ENCODE peak calls at places on chromosomes 12 and 14, in six cellular contexts. J, D, N, G, P and W are unnamed samples.
A peak's percentile ranks its signal among the peaks of the same experiment; 100 is the strongest.

GRCh38 chr12:130714591-130715149 is 1.4 kb downstream of the RIMBP2 start:
- DNase-seq in P (peak; percentile 71), J (no peak), N (no peak), G (no peak), D (no peak), W (no peak)

GRCh38 chr12:127401005-127401404 is 866.0 kb upstream of the TMEM132C start:
- DNase-seq in G (no peak), J (no peak), N (no peak), D (peak; percentile 69), P (no peak), W (no peak)

GRCh38 chr12:126663304-126664094 is 1598.3 kb downstream of the AACS start:
- DNase-seq in N (no peak), G (no peak), P (peak; percentile 83), D (peak; percentile 14), J (no peak), W (no peak)

GRCh38 chr12:43102506-43103269 is 449.3 kb downstream of the ADAMTS20 start:
- DNase-seq in N (no peak), D (no peak), J (no peak), P (no peak), G (no peak), W (no peak)

GRCh38 chr12:124369901-124370378 is 75.0 kb downstream of the RFLNA start:
- DNase-seq in N (no peak), P (no peak), J (no peak), G (no peak), D (no peak), W (no peak)

GRCh38 chr12:112664569-112664968 is 127.0 kb upstream of the RPH3A start:
- DNase-seq in D (peak; percentile 6), N (no peak), P (peak; percentile 85), J (no peak), G (no peak), W (no peak)

GRCh38 chr12:106118-106561 is 39.6 kb downstream of the IQSEC3 start:
- DNase-seq in D (peak; percentile 7), J (no peak), G (no peak), P (peak; percentile 91), N (no peak), W (peak; percentile 11)

GRCh38 chr12:97781342-97781741 is 318.7 kb downstream of the RMST start:
- DNase-seq in P (no peak), D (no peak), G (no peak), J (no peak), N (no peak), W (no peak)

GRCh38 chr12:15772405-15773018 is 16.7 kb downstream of the EPS8 start:
- DNase-seq in G (no peak), N (no peak), J (no peak), D (peak; percentile 55), P (no peak), W (no peak)

GRCh38 chr14:59869381-59870255 is 958 bp downstream of the RTN1 start:
- DNase-seq in J (peak; percentile 44), P (peak; percentile 71), N (peak; percentile 47), D (peak; percentile 4), G (no peak), W (no peak)

GRCh38 chr12:57521475-57522018 is 1.1 kb upstream of the MBD6 start:
- DNase-seq in N (peak; percentile 69), G (no peak), D (peak; percentile 56), J (peak; percentile 63), P (peak; percentile 88), W (no peak)

GRCh38 chr12:120470150-120470817 is 736 bp upstream of the SRSF9 start:
- DNase-seq in N (no peak), J (no peak), P (no peak), G (no peak), D (peak; percentile 56), W (no peak)

GRCh38 chr14:76701981-76702380 is 59.3 kb upstream of the VASH1 start:
- DNase-seq in G (no peak), P (peak; percentile 11), N (peak; percentile 79), J (no peak), D (no peak), W (peak; percentile 91)

GRCh38 chr14:100872241-100872640 is 31.3 kb downstream of the RTL1 start:
- DNase-seq in G (no peak), J (no peak), P (no peak), D (peak; percentile 74), N (no peak), W (peak; percentile 6)

GRCh38 chr12:79001404-79001803 is 136.8 kb downstream of the SYT1 start:
- DNase-seq in D (no peak), N (no peak), P (no peak), J (no peak), G (no peak), W (no peak)

GRCh38 chr12:124861492-124861891 is 2.2 kb downstream of the SCARB1 start:
- DNase-seq in N (peak; percentile 76), P (peak; percentile 77), D (peak; percentile 18), G (peak; percentile 35), J (no peak), W (peak; percentile 90)

GRCh38 chr12:47186246-47186645 is 106.5 kb upstream of the AMIGO2 start:
- DNase-seq in J (no peak), G (no peak), P (no peak), D (no peak), N (no peak), W (no peak)

GRCh38 chr12:106113042-106113441 is 25.7 kb downstream of the NUAK1 start:
- DNase-seq in P (no peak), G (no peak), D (peak; percentile 93), N (no peak), J (no peak), W (no peak)

GRCh38 chr12:121452356-121453021 is 52.6 kb downstream of the RNF34 start:
- DNase-seq in N (no peak), D (peak; percentile 77), G (no peak), P (peak; percentile 47), J (peak; percentile 68), W (no peak)

GRCh38 chr12:114407566-114408411 is 1.8 kb upstream of the TBX5 start:
- DNase-seq in J (no peak), D (peak; percentile 89), P (peak; percentile 71), N (no peak), G (no peak), W (no peak)

GRCh38 chr14:53231166-53231565 is 78.0 kb upstream of the DDHD1 start:
- DNase-seq in G (no peak), J (no peak), N (no peak), P (no peak), D (no peak), W (no peak)

GRCh38 chr14:85454183-85454813 is 75.6 kb upstream of the FLRT2 start:
- DNase-seq in D (no peak), J (no peak), G (no peak), P (no peak), N (no peak), W (no peak)

GRCh38 chr14:21300892-21301291 is 21.0 kb downstream of the RPGRIP1 start:
- DNase-seq in G (no peak), D (peak; percentile 13), P (peak; percentile 84), J (peak; percentile 47), N (no peak), W (no peak)

GRCh38 chr14:67722293-67722692 is 20.6 kb downstream of the RDH12 start:
- DNase-seq in D (peak; percentile 42), P (peak; percentile 82), N (peak; percentile 79), J (no peak), G (no peak), W (peak; percentile 80)

GRCh38 chr12:132743831-132744230 is 17.8 kb downstream of the ANKLE2 start:
- DNase-seq in J (peak; percentile 26), D (no peak), N (no peak), P (no peak), G (no peak), W (peak; percentile 11)

GRCh38 chr14:94946244-94946643 is 176.3 kb upstream of the GSC start:
- DNase-seq in G (no peak), P (no peak), D (no peak), J (no peak), N (no peak), W (no peak)

GRCh38 chr12:99131761-99132199 is 486.7 kb downstream of the APAF1 start:
- DNase-seq in G (no peak), N (peak; percentile 61), P (peak; percentile 95), D (peak; percentile 39), J (peak; percentile 46), W (peak; percentile 68)
- H3K4me3 ChIP-seq in G (no peak overlapping the region), N (no peak overlapping the region), P (no peak overlapping the region), D (no peak overlapping the region), J (no peak overlapping the region), W (no peak overlapping the region)

GRCh38 chr14:73787760-73788508 is 63.7 kb upstream of the PTGR2 start:
- DNase-seq in N (no peak), G (no peak), D (peak; percentile 87), P (no peak), J (no peak), W (peak; percentile 49)
- H3K27ac ChIP-seq in N (peak overlapping the region; percentile 98), G (peak overlapping the region; percentile 99), D (peak overlapping the region; percentile 99), P (no peak overlapping the region), J (peak overlapping the region; percentile 99), W (peak overlapping the region; percentile 99)

GRCh38 chr12:48980389-48980952 is 2.3 kb downstream of the WNT1 start:
- DNase-seq in N (peak; percentile 64), P (peak; percentile 94), J (peak; percentile 58), D (no peak), G (no peak), W (no peak)

GRCh38 chr12:48978741-48979601 is 849 bp downstream of the WNT1 start:
- DNase-seq in N (no peak), G (no peak), D (no peak), P (peak; percentile 77), J (no peak), W (peak; percentile 70)

GRCh38 chr12:48977290-48978281 is 536 bp upstream of the WNT1 start:
- DNase-seq in D (peak; percentile 82), P (peak; percentile 93), J (peak; percentile 83), G (peak; percentile 62), N (peak; percentile 86), W (peak; percentile 81)

GRCh38 chr12:48979602-48980388 is 1.7 kb downstream of the WNT1 start:
- DNase-seq in J (no peak), P (no peak), G (no peak), D (peak; percentile 42), N (peak; percentile 68), W (peak; percentile 78)

GRCh38 chr12:48978291-48978740 is at the start of gene WNT1:
- DNase-seq in G (no peak), D (peak; percentile 42), N (peak; percentile 57), J (no peak), P (no peak), W (no peak)
- H3K4me1 ChIP-seq in G (peaks cover 32% of the 10 kb centered on the region), D (peaks cover 24% of the 10 kb centered on the region), N (peaks cover 34% of the 10 kb centered on the region), J (peaks cover 44% of the 10 kb centered on the region), P (peaks cover 8% of the 10 kb centered on the region), W (no peaks in the 10 kb centered on the region)

GRCh38 chr12:94266796-94267529 is 118.6 kb downstream of the PLXNC1 start:
- DNase-seq in G (no peak), N (no peak), P (no peak), J (no peak), D (peak; percentile 90), W (no peak)

GRCh38 chr12:94267907-94268575 is 119.7 kb downstream of the PLXNC1 start:
- DNase-seq in D (peak; percentile 39), J (no peak), P (peak; percentile 30), G (no peak), N (no peak), W (no peak)

GRCh38 chr12:94265966-94266365 is 117.6 kb downstream of the PLXNC1 start:
- DNase-seq in J (no peak), G (no peak), N (no peak), P (no peak), D (peak; percentile 67), W (no peak)

GRCh38 chr12:94266390-94266789 is 118.0 kb downstream of the PLXNC1 start:
- DNase-seq in N (no peak), J (no peak), G (no peak), D (peak; percentile 64), P (peak; percentile 49), W (peak; percentile 64)

DNA sequence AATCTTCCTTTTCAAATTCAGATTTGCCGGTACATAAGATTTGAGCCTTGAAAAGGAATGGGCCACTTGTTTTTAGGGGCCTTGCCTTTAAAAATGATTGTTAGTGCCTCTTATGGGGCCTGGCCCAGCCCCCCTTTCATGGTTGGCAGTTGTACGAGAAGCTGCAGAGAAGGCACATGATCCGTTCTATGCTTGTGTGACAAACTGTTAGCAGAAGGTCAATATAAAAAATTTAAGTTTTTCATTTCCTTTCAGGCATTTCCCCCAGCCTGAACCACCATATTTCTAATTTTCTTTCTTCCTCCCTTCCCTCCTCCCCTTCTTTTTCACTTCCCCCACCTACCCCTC is 119.1 kb downstream of the PLXNC1 start:
- DNase-seq in N (no peak), G (no peak), P (peak; percentile 22), J (no peak), D (no peak), W (no peak)
- H3K4me3 ChIP-seq in N (no peak overlapping the region), G (no peak overlapping the region), P (no peak overlapping the region), J (no peak overlapping the region), D (peak overlapping the region; percentile 33), W (no peak overlapping the region)